ENCODE peak calls at places on chromosomes 13 and 19, in four cellular contexts. X is K562, S is HepG2, Y is GM12878. B is an unnamed sample.

GRCh38 chr13:30676672-30677071 is 58.7 kb upstream of the ALOX5AP start:
- DNase-seq in S (peak), X (no peak), Y (no peak), B (no peak)

GRCh38 chr19:58558623-58559274 is 338 bp upstream of the UBE2M start:
- DNase-seq in S (peak), Y (peak), X (peak), B (peak)

GRCh38 chr19:31976775-31977536 is 368.5 kb upstream of the ZNF507 start:
- DNase-seq in X (no peak), S (no peak), Y (no peak), B (no peak)

GRCh38 chr13:100630564-100630963 is 42.0 kb upstream of the GGACT start:
- DNase-seq in X (no peak), S (peak), Y (no peak), B (no peak)

GRCh38 chr13:76723551-76724232 is 162.5 kb downstream of the KCTD12 start:
- DNase-seq in S (no peak), Y (no peak), X (no peak), B (no peak)

GRCh38 chr19:47713046-47714021 is at the start of gene EHD2:
- DNase-seq in X (peak), S (no peak), Y (no peak), B (no peak)

GRCh38 chr19:10104665-10105221 is 1.4 kb upstream of the PPAN start:
- DNase-seq in S (no peak), X (peak), Y (peak), B (no peak)

GRCh38 chr13:106466691-106467405 is 68.6 kb downstream of the EFNB2 start:
- DNase-seq in Y (no peak), S (no peak), X (no peak), B (no peak)

GRCh38 chr19:32658075-32658474 is 16.9 kb downstream of the ANKRD27 start:
- DNase-seq in Y (no peak), X (no peak), S (no peak), B (no peak)

GRCh38 chr19:53467138-53467502 is 413 bp upstream of the ZNF813 start:
- DNase-seq in X (no peak), S (no peak), Y (no peak), B (no peak)

GRCh38 chr13:27644302-27644701 is 22.6 kb downstream of the POLR1D start:
- DNase-seq in Y (no peak), S (no peak), X (no peak), B (peak)

GRCh38 chr13:102940770-102941169 is 94.9 kb downstream of the ERCC5 start:
- DNase-seq in X (no peak), S (no peak), Y (no peak), B (no peak)

GRCh38 chr19:1173845-1174809 is at the start of gene SBNO2:
- DNase-seq in S (peak), Y (no peak), X (peak), B (peak)

GRCh38 chr19:18667531-18668251 is 15.8 kb upstream of the CRTC1 start:
- DNase-seq in X (no peak), Y (no peak), S (no peak), B (no peak)

GRCh38 chr13:45205124-45205523 is 4.3 kb upstream of the KCTD4 start:
- DNase-seq in Y (no peak), X (no peak), S (no peak), B (no peak)

GRCh38 chr13:107864543-107865460 is 350.5 kb downstream of the LIG4 start:
- DNase-seq in X (peak), Y (no peak), S (peak), B (no peak)

GRCh38 chr19:55172741-55173140 is 6.3 kb upstream of the DNAAF3 start:
- DNase-seq in S (no peak), X (no peak), Y (no peak), B (no peak)

GRCh38 chr19:2578391-2578826 is 102.5 kb downstream of the GADD45B start:
- DNase-seq in S (no peak), Y (no peak), X (no peak), B (no peak)

GRCh38 chr13:29465741-29466293 is 129.7 kb downstream of the SLC7A1 start:
- DNase-seq in X (no peak), Y (no peak), S (peak), B (no peak)

GRCh38 chr13:78660130-78660857 is 1.3 kb upstream of the OBI1 start:
- DNase-seq in Y (no peak), S (peak), X (no peak), B (no peak)

GRCh38 chr13:76848596-76848995 is 37.6 kb downstream of the KCTD12 start:
- DNase-seq in Y (no peak), S (no peak), X (no peak), B (no peak)

GRCh38 chr13:99085139-99085845 is 107.4 kb upstream of the DOCK9 start:
- DNase-seq in Y (no peak), X (no peak), S (no peak), B (no peak)

GRCh38 chr19:29106353-29106885 is 106.5 kb downstream of the UQCRFS1 start:
- DNase-seq in Y (no peak), X (no peak), S (no peak), B (no peak)

GRCh38 chr19:53463263-53463662 is 4.3 kb upstream of the ZNF813 start:
- DNase-seq in X (peak), Y (no peak), S (no peak), B (no peak)

GRCh38 chr19:53958168-53958571 is 4.6 kb upstream of the CACNG8 start:
- DNase-seq in Y (no peak), X (no peak), S (no peak), B (no peak)

GRCh38 chr13:77139311-77139710 is 112.4 kb upstream of the FBXL3 start:
- DNase-seq in Y (no peak), X (no peak), S (no peak), B (no peak)

GRCh38 chr19:6443986-6444385 is 10.4 kb upstream of the SLC25A41 start:
- DNase-seq in S (no peak), Y (no peak), X (no peak), B (no peak)

GRCh38 chr19:35868172-35868822 is at the start of gene APLP1:
- DNase-seq in Y (no peak), S (peak), X (peak), B (no peak)

GRCh38 chr19:44661904-44662303 is 9.4 kb upstream of the CEACAM19 start:
- DNase-seq in Y (no peak), X (no peak), S (no peak), B (no peak)

GRCh38 chr13:77062097-77062496 is 35.1 kb upstream of the FBXL3 start:
- DNase-seq in S (no peak), X (no peak), Y (no peak), B (no peak)

GRCh38 chr19:1211494-1212234 is 6.1 kb downstream of the STK11 start:
- DNase-seq in S (no peak), X (no peak), Y (no peak), B (no peak)

GRCh38 chr19:57802269-57802668 is 12.4 kb downstream of the ZNF552 start:
- DNase-seq in S (no peak), X (no peak), Y (no peak), B (no peak)

GRCh38 chr19:40284501-40285352 is at the start of gene AKT2:
- DNase-seq in S (no peak), Y (peak), X (peak), B (no peak)
- TF ChIP-seq POLR2A in S (peak), Y (peak), X (peak), B (no peak)

DNA sequence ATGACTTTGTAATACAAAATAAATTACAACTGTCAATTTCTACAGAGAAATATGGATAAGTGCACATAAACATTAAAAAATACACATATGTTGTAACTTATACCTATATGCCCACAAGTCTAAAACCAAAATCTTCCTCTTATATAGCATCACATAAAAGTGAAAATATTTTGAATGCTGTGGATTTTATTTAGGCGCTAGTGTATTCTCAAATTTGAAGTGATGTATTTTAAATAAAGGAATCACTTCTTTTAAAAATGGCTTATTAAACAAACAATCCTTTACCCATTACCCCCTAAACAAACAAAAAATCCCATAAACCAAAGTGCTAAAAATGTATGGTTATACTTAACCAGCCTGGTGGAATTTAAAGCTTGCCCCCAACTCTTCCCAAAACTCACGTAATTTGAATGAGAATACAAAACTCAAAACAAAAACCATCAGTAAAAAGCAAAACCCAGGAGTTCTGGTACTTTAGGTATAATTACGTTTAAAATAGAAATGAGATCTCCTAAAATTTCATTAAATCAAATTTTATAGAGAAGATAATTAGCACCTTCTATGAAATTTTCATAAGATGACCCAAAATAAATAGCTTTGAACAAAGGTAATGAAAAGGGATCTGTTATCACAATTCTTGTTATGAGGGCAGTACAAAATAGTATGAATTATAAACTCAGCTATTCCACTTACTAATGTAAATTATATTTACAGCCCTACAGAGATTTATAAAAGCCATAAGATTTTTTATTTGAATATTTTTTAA is 63.5 kb downstream of the KCNRG start:
- DNase-seq in X (no peak), Y (no peak), S (no peak), B (no peak)
- TF ChIP-seq SRF in X (no peak), Y (no peak), S (no peak), B (no peak)

GRCh38 chr13:83048419-83048818 is 833.9 kb downstream of the SLITRK1 start:
- DNase-seq in X (no peak), Y (no peak), S (no peak), B (no peak)
- TF ChIP-seq POLR2AphosphoS5 in X (no peak), Y (no peak), S (no peak), B (no peak)

DNA sequence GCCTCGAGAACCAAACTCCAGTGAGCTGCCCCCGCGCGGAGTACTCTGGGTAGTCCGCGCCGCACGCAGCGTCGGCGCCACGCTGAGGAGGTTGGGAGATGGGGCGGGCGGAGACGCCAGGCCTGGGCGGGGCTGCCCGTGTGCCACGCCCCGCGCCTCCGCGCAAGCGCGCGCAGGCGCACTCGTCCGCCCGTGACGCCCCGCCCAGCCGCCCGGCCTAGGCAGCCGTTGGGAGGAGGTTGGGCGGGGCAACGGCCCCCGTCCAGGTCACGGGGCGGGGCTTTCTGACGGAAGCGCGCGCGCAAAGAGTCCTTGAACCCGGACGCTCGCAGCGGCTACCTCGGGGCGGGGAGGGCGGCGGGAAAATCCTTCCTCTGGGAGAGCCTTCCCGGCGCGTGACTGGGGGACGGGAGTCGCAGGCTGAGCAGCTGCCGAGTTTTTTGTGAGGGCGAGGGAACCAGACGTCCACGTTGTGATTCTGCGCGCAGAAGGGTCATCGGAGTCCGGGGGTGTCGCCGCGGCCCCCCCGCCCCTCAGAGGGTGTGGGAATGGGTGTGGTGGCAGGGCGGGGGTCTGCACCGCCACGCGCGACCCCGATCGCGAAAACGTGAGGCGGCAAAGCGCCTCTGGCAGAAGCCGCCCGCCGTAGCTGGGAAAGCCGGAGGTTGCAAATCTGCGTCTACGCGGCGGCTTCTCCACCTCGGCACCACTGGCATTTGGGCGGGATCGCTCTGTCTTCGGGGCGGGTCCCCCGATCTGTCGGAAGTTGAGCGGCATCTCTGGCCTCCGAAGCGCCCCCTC is at the start of gene MED26:
- DNase-seq in S (peak), Y (peak), X (peak), B (peak)
- TF ChIP-seq POLR2A in S (peak), Y (peak), X (peak), B (peak)

GRCh38 chr13:51419015-51419636 is 33.7 kb downstream of the INTS6 start:
- DNase-seq in X (no peak), Y (no peak), S (no peak), B (no peak)

GRCh38 chr13:51416107-51416506 is 36.7 kb downstream of the INTS6 start:
- DNase-seq in Y (no peak), S (no peak), X (no peak), B (no peak)

GRCh38 chr13:51422484-51422883 is 30.4 kb downstream of the INTS6 start:
- DNase-seq in X (no peak), S (no peak), Y (no peak), B (no peak)

GRCh38 chr13:51420681-51421476 is 32.0 kb downstream of the INTS6 start:
- DNase-seq in Y (no peak), S (no peak), X (no peak), B (no peak)

GRCh38 chr13:51417716-51418115 is 35.1 kb downstream of the INTS6 start:
- DNase-seq in Y (no peak), S (peak), X (no peak), B (no peak)
- TF ChIP-seq SRF in Y (no peak), S (no peak), X (no peak), B (no peak)

DNA sequence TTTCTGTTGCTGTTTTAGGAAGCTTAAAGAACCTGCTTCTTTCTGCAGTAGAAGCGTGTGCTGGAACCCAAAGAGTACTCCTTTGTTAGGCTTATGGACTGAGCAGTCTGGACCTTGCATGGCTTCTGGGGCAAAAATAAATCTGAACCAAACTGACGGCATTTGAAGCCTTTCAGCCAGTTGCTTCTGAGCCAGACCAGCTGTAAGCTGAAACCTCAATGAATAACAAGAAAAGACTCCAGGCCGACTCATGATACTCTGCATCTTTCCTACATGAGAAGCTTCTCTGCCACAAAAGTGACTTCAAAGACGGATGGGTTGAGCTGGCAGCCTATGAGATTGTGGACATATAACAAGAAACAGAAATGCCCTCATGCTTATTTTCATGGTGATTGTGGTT is 103.1 kb downstream of the TNFRSF19 start:
- DNase-seq in S (no peak), X (no peak), Y (no peak), B (no peak)
- TF ChIP-seq POLR2AphosphoS5 in S (no peak), X (no peak), Y (no peak), B (no peak)

DNA sequence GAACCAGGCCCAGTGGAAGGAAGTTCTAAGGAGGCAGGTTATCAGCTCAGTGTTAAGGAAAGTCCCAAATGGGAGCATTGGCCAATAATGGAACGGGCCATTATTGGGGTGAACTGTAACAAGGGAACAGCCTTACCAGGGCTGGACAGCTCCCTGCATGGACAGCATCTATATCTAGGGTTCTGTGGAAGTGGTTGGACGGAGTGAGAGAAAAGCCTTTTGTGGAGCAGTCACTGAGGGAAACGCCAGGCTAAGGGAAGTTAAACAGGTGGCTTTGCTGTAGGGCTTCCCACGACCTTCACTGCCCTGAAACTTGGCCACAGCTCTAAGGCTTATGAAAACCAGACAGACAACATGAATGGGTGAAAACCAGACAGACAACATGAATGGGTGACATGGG is 17.0 kb downstream of the POU2F2 start:
- DNase-seq in X (no peak), Y (no peak), S (no peak), B (no peak)
- TF ChIP-seq POLR2A in X (no peak), Y (no peak), S (no peak), B (no peak)

DNA sequence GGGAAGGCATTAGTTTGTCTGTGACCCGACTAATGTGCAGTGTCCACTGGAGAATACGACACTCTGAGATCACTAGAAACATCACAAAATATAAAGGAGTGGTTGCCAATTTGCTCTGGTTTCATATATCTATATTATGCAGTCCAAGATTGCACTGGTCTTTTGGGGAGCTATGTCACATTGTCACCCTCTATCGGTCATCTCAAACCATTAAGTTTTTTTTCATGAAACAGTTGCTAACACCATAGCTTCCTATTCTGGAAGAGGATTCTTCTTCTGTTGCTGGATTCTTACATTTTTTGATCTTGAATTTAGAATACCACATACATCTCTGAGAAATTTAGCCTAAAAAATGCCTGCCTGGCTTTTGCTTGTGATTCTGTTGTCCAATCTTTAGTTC is 168.6 kb downstream of the LACC1 start:
- DNase-seq in X (no peak), S (peak), Y (no peak), B (no peak)
- TF ChIP-seq SRF in X (no peak), S (no peak), Y (no peak), B (no peak)